ENCODE peak calls at places on chromosomes 6 and 20, in four cellular contexts. M, G, F and H are unnamed samples.

GRCh38 chr6:170074435-170074834 is 216.4 kb downstream of the DLL1 start:
- DNase-seq in G (no peak), F (no peak), M (no peak), H (no peak)

GRCh38 chr6:100099189-100100074 is 105.4 kb upstream of the MCHR2 start:
- DNase-seq in G (peak), M (peak), F (peak), H (peak)

GRCh38 chr6:7939864-7940228 is 29.3 kb upstream of the TXNDC5 start:
- DNase-seq in F (no peak), G (no peak), M (no peak), H (no peak)

GRCh38 chr20:10309326-10309725 is 90.7 kb downstream of the SNAP25 start:
- DNase-seq in G (peak), F (no peak), M (no peak), H (peak)

GRCh38 chr20:21303872-21304586 is 898 bp downstream of the XRN2 start:
- DNase-seq in M (no peak), F (no peak), G (peak), H (peak)

GRCh38 chr6:131129657-131130545 is 5.4 kb upstream of the AKAP7 start:
- DNase-seq in G (no peak), F (no peak), M (no peak), H (no peak)

GRCh38 chr6:13474360-13474759 is 13.0 kb downstream of the GFOD1 start:
- DNase-seq in G (peak), M (no peak), F (no peak), H (no peak)

GRCh38 chr6:7108964-7109836 is 1.4 kb downstream of the RREB1 start:
- DNase-seq in M (no peak), G (peak), F (peak), H (peak)

GRCh38 chr6:99612551-99613397 is 6.1 kb downstream of the PRDM13 start:
- DNase-seq in F (no peak), M (no peak), G (no peak), H (no peak)

GRCh38 chr20:49278817-49279676 is 1.2 kb upstream of the ZNFX1 start:
- DNase-seq in M (no peak), F (no peak), G (no peak), H (no peak)

GRCh38 chr20:51640743-51641142 is 98.2 kb upstream of the NFATC2 start:
- DNase-seq in M (no peak), G (no peak), F (no peak), H (no peak)

GRCh38 chr20:50930139-50931047 is 844 bp downstream of the ADNP start:
- DNase-seq in G (no peak), M (no peak), F (peak), H (no peak)

GRCh38 chr6:37204014-37204751 is 34.2 kb downstream of the PIM1 start:
- DNase-seq in F (no peak), M (no peak), G (peak), H (peak)

GRCh38 chr6:96015321-96015790 is 418 bp upstream of the FUT9 start:
- DNase-seq in G (no peak), M (no peak), F (no peak), H (no peak)

GRCh38 chr20:916825-917224 is 691 bp upstream of the ANGPT4 start:
- DNase-seq in M (no peak), F (no peak), G (no peak), H (no peak)

GRCh38 chr6:4459032-4459431 is 317.2 kb upstream of the CDYL start:
- DNase-seq in F (no peak), G (peak), M (no peak), H (peak)

GRCh38 chr20:61296629-61297019 is 44.6 kb downstream of the CDH4 start:
- DNase-seq in M (no peak), F (no peak), G (no peak), H (no peak)

GRCh38 chr6:32240686-32241085 is 16.8 kb upstream of the NOTCH4 start:
- DNase-seq in F (no peak), G (no peak), M (no peak), H (no peak)

GRCh38 chr6:3847521-3847920 is 1.7 kb upstream of the FAM50B start:
- DNase-seq in F (no peak), G (peak), M (no peak), H (no peak)

GRCh38 chr6:158431036-158431435 is 118.8 kb downstream of the TULP4 start:
- DNase-seq in M (no peak), G (no peak), F (no peak), H (no peak)

GRCh38 chr20:11686900-11687543 is 230.7 kb upstream of the BTBD3 start:
- DNase-seq in G (peak), F (no peak), M (no peak), H (peak)

GRCh38 chr6:570812-571211 is 86.1 kb downstream of the HUS1B start:
- DNase-seq in F (no peak), M (no peak), G (no peak), H (no peak)

GRCh38 chr6:34992353-34992752 is 103.3 kb downstream of the ANKS1A start:
- DNase-seq in M (peak), F (no peak), G (no peak), H (no peak)

GRCh38 chr6:35775031-35775430 is 1.4 kb upstream of the CLPSL2 start:
- DNase-seq in G (no peak), M (no peak), F (no peak), H (no peak)

GRCh38 chr20:1163653-1164052 is 21.1 kb downstream of the TMEM74B start:
- DNase-seq in M (no peak), F (no peak), G (no peak), H (no peak)

GRCh38 chr6:33314943-33315752 is 1.3 kb upstream of the TAPBP start:
- DNase-seq in F (no peak), M (peak), G (no peak), H (no peak)

GRCh38 chr20:561437-562231 is 18.0 kb upstream of the CSNK2A1 start:
- DNase-seq in F (peak), M (peak), G (peak), H (peak)

GRCh38 chr6:153216789-153217188 is 85.7 kb upstream of the RGS17 start:
- DNase-seq in M (no peak), G (no peak), F (no peak), H (no peak)

GRCh38 chr6:52243282-52243893 is 912 bp downstream of the IL17F start:
- DNase-seq in M (no peak), F (no peak), G (no peak), H (peak)

GRCh38 chr6:111843347-111844147 is 29.7 kb downstream of the FYN start:
- DNase-seq in M (no peak), F (peak), G (no peak), H (no peak)

GRCh38 chr20:10671221-10671849 is 2.5 kb downstream of the JAG1 start:
- DNase-seq in M (no peak), F (no peak), G (peak), H (peak)

GRCh38 chr6:26501482-26501986 is 1.4 kb downstream of the BTN1A1 start:
- DNase-seq in M (no peak), G (peak), F (peak), H (peak)

GRCh38 chr6:48206091-48206490 is 95.1 kb upstream of the PTCHD4 start:
- DNase-seq in M (no peak), F (no peak), G (no peak), H (no peak)